ENCODE peak calls at places on chromosomes 11 and 22, in seven cellular contexts. B is right cardiac atrium, K is upper lobe of right lung, T is astrocyte, U is colonic mucosa, J is DND-41, M is lower lobe of right lung. P is an unnamed sample.
A peak's percentile ranks its signal among the peaks of the same experiment; 100 is the strongest.

GRCh38 chr11:122681731-122682130 is 26.2 kb downstream of the UBASH3B start:
- DNase-seq in J (no peak), M (no peak), B (no peak), U (no peak), T (no peak), K (no peak), P (no peak)

GRCh38 chr11:30489076-30489475 is 97.1 kb downstream of the MPPED2 start:
- DNase-seq in B (no peak), J (no peak), T (no peak), M (no peak), K (no peak), U (no peak), P (no peak)

GRCh38 chr11:104727768-104728167 is 170.5 kb downstream of the CASP12 start:
- DNase-seq in M (no peak), U (no peak), J (no peak), B (no peak), K (no peak), T (no peak), P (no peak)

GRCh38 chr11:83836883-83837654 is 550.9 kb upstream of the CCDC90B start:
- DNase-seq in K (no peak), T (peak; percentile 35), B (no peak), J (peak; percentile 29), U (peak; percentile 17), M (no peak), P (no peak)

GRCh38 chr11:131601586-131601985 is 231.2 kb downstream of the NTM start:
- DNase-seq in M (no peak), U (no peak), T (no peak), J (no peak), B (no peak), K (no peak), P (no peak)

GRCh38 chr22:43081968-43082367 is 7.2 kb downstream of the TTLL1 start:
- DNase-seq in M (no peak), U (no peak), T (no peak), B (no peak), K (no peak), J (no peak), P (no peak)

GRCh38 chr22:49039625-49040024 is 788.0 kb downstream of the BRD1 start:
- DNase-seq in M (no peak), J (no peak), U (no peak), K (no peak), T (no peak), B (no peak), P (no peak)

GRCh38 chr22:49394116-49394785 is 433.4 kb downstream of the BRD1 start:
- DNase-seq in J (no peak), K (no peak), M (no peak), U (peak; percentile 9), B (no peak), T (no peak), P (no peak)

GRCh38 chr22:42304021-42304790 is 33.8 kb upstream of the TCF20 start:
- DNase-seq in T (no peak), K (no peak), U (no peak), M (no peak), J (no peak), B (no peak), P (no peak)

GRCh38 chr22:38843716-38844660 is at the start of gene NPTXR:
- DNase-seq in J (peak; percentile 25), B (peak; percentile 51), K (no peak), T (no peak), U (no peak), M (peak; percentile 65), P (peak; percentile 47)

GRCh38 chr11:120027546-120028180 is 110.2 kb downstream of the TRIM29 start:
- DNase-seq in K (no peak), J (no peak), M (no peak), T (no peak), B (no peak), U (peak; percentile 3), P (no peak)

GRCh38 chr11:20025331-20025840 is 134.9 kb downstream of the DBX1 start:
- DNase-seq in T (no peak), J (no peak), M (no peak), U (no peak), K (no peak), B (no peak), P (no peak)

GRCh38 chr11:71251761-71252433 is 480 bp downstream of the SHANK2 start:
- DNase-seq in J (no peak), M (no peak), K (peak; percentile 77), U (peak; percentile 55), T (no peak), B (no peak), P (no peak)

GRCh38 chr11:82533628-82534353 is 199.9 kb downstream of the FAM181B start:
- DNase-seq in M (no peak), J (no peak), U (no peak), B (no peak), K (no peak), T (no peak), P (no peak)

GRCh38 chr11:10096987-10097386 is 197.0 kb downstream of the SBF2 start:
- DNase-seq in U (no peak), T (no peak), B (no peak), K (no peak), J (no peak), M (no peak), P (no peak)
- H3K4me1 ChIP-seq in U (no peaks in the 10 kb centered on the region), T (no peaks in the 10 kb centered on the region), B (peaks cover 3% of the 10 kb centered on the region), K (no peaks in the 10 kb centered on the region), J (peaks cover 9% of the 10 kb centered on the region), M (no peaks in the 10 kb centered on the region), P (no peaks in the 10 kb centered on the region)

GRCh38 chr22:47552024-47552423 is 789.6 kb downstream of the TBC1D22A start:
- DNase-seq in B (no peak), J (no peak), K (no peak), M (no peak), U (no peak), T (no peak), P (no peak)
- H3K27ac ChIP-seq in B (no peak overlapping the region), J (no peak overlapping the region), K (no peak overlapping the region), M (no peak overlapping the region), U (no peak overlapping the region), T (no peak overlapping the region), P (no peak overlapping the region)

DNA sequence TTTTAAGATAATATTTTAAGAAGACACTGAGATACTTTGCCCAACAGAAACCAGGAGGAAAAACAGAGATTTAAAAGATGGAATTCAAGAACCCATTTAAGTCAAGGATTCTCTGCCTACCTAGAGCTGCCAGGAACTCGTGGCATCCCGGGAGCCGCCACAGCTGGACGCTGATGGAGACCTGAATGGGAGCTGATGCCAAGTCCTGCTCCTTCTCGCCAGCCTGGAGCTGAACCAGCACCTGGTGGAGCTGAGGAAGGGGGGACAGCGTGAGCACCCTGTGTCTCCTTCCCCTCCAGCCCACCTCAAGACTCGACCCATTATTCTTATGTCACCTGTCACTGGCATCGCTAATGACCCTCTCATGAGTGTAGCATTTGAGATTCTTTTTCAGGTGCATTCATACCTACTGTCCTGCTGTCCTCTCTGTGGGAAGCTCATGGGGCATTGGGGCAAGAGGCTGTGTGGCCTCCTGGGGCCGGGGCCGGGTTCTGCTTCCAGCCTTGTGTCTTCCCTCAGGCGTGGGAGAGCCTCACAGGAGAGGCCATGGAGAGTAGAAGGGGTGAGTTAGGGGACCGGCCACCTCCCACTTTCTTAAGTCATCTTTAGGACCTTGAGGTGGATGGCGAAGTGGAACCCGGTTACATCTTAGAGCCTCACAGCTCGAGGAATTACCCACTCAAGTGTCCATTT is 70.8 kb upstream of the PITPNB start:
- DNase-seq in T (no peak), M (peak; percentile 37), U (no peak), J (peak; percentile 2), B (no peak), K (no peak), P (no peak)
- H3K4me1 ChIP-seq in T (peaks cover 19% of the 10 kb centered on the region), M (no peaks in the 10 kb centered on the region), U (no peaks in the 10 kb centered on the region), J (peaks cover 23% of the 10 kb centered on the region), B (peaks cover 5% of the 10 kb centered on the region), K (no peaks in the 10 kb centered on the region), P (no peaks in the 10 kb centered on the region)

DNA sequence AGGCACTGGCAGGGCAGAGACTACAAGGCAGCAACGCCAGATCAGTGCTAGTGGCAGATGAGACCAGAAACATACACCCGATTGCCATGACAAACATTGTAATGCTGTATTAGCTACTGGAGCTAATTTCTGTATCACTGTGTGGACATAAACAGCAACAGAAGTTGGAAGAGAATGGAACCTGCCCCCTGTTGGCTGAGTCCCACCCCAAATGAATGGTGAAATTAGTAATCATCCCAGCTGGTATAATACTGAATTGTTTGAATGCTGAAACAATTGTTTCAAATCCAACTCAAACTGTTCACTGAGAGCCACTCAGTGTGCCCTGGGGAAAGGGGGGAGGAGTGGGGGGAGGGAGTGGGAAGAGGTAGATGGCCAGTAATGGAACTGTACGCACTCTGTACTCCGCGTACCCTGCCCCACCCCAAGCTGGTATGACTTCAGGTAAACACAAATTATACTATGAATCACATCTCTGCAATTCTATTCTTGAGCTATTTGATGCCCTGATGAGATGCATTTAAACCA is 11.2 kb upstream of the BIRC3 start:
- DNase-seq in M (peak; percentile 81), T (no peak), B (no peak), U (peak; percentile 76), K (peak; percentile 87), J (no peak), P (no peak)
- H3K27ac ChIP-seq in M (peak overlapping the region; percentile 77), T (no peak overlapping the region), B (peak overlapping the region; percentile 13), U (peak overlapping the region; percentile 48), K (peak overlapping the region; percentile 55), J (peak overlapping the region; percentile 82), P (no peak overlapping the region)

P was measured in CD8-positive, alpha-beta memory T cell.